ENCODE peak calls at places on chromosomes 3 and 15, in six cellular contexts. B is fibroblast of pulmonary artery, X is Daoy, S is GF-D8, Q is H7, J is AG09309. D is an unnamed sample.

GRCh38 chr3:194326192-194327029 is 24.7 kb downstream of the CPN2 start:
- DNase-seq in X (no peak), Q (peak; percentile 67), B (peak; percentile 41), S (no peak), J (no peak), D (peak; percentile 34)

GRCh38 chr15:69860316-69860715 is 237.4 kb downstream of the TLE3 start:
- DNase-seq in J (no peak), B (no peak), X (no peak), S (no peak), Q (no peak), D (no peak)

GRCh38 chr15:45660231-45660979 is 25.6 kb downstream of the SQOR start:
- DNase-seq in Q (peak; percentile 61), S (no peak), B (no peak), X (no peak), J (no peak), D (no peak)

GRCh38 chr3:58210761-58211477 is at the start of gene DNASE1L3:
- DNase-seq in B (peak; percentile 42), X (no peak), J (no peak), S (no peak), Q (no peak), D (no peak)

GRCh38 chr3:149214702-149215101 is 6.9 kb downstream of the CP start:
- DNase-seq in B (no peak), J (no peak), X (no peak), Q (no peak), S (no peak), D (no peak)

GRCh38 chr3:76132154-76132470 is 346.8 kb upstream of the ZNF717 start:
- DNase-seq in X (no peak), Q (no peak), B (no peak), J (no peak), S (no peak), D (no peak)

GRCh38 chr3:191563722-191564121 is 102.8 kb downstream of the PYDC2 start:
- DNase-seq in B (no peak), J (no peak), S (no peak), Q (no peak), X (no peak), D (no peak)

GRCh38 chr3:128238100-128238459 is 84.8 kb downstream of the EEFSEC start:
- DNase-seq in X (no peak), B (no peak), S (no peak), J (no peak), Q (no peak), D (no peak)

GRCh38 chr15:75232826-75233503 is 25.2 kb upstream of the GOLGA6C start:
- DNase-seq in S (no peak), X (no peak), B (no peak), Q (peak; percentile 36), J (no peak), D (no peak)

GRCh38 chr3:23748398-23749110 is 57.2 kb upstream of the UBE2E1 start:
- DNase-seq in X (no peak), B (peak; percentile 90), J (peak; percentile 52), Q (no peak), S (peak; percentile 65), D (no peak)

GRCh38 chr15:38740206-38740605 is 175.6 kb upstream of the RASGRP1 start:
- DNase-seq in J (no peak), S (no peak), Q (no peak), B (no peak), X (no peak), D (no peak)

GRCh38 chr3:115792206-115792955 is 169.1 kb downstream of the GAP43 start:
- DNase-seq in X (peak; percentile 54), Q (no peak), S (no peak), J (no peak), B (no peak), D (no peak)

GRCh38 chr3:148379763-148380162 is 317.9 kb upstream of the AGTR1 start:
- DNase-seq in X (no peak), Q (peak; percentile 9), B (peak; percentile 81), S (no peak), J (peak; percentile 42), D (peak; percentile 13)

GRCh38 chr3:130658666-130659065 is 88.0 kb downstream of the PIK3R4 start:
- DNase-seq in B (peak; percentile 47), J (peak; percentile 33), S (no peak), Q (no peak), X (peak; percentile 88), D (no peak)

GRCh38 chr3:45227946-45228345 is 1.9 kb upstream of the TMEM158 start:
- DNase-seq in B (no peak), Q (peak; percentile 70), X (no peak), S (no peak), J (no peak), D (no peak)